ENCODE peak calls at places on chromosomes 6 and 20, in four cellular contexts. I is cardiac muscle cell; K is activated CD4-positive, alpha-beta T cell treated with anti-CD3 and anti-CD28 coated beads for 4 hours; S is NCI-H2081. U is an unnamed sample.

GRCh38 chr6:68876792-68877493 is 241.9 kb downstream of the ADGRB3 start:
- DNase-seq in I (peak), K (no peak), S (peak), U (peak)

GRCh38 chr6:130840050-130840449 is 12.8 kb downstream of the SMLR1 start:
- DNase-seq in I (no peak), K (no peak), S (no peak), U (peak)

GRCh38 chr6:135159531-135159930 is 21.6 kb upstream of the MYB start:
- DNase-seq in I (no peak), K (no peak), S (no peak), U (no peak)

GRCh38 chr6:11772109-11772830 is 6.3 kb downstream of the ADTRP start:
- DNase-seq in I (peak), K (no peak), S (no peak), U (no peak)

GRCh38 chr6:16676376-16676775 is 84.9 kb downstream of the ATXN1 start:
- DNase-seq in I (no peak), K (no peak), S (no peak), U (no peak)

GRCh38 chr6:170003027-170003426 is 251.6 kb downstream of the ERMARD start:
- DNase-seq in I (no peak), K (no peak), S (no peak), U (no peak)

GRCh38 chr20:57801046-57801445 is 91.2 kb upstream of the PMEPA1 start:
- DNase-seq in I (no peak), K (no peak), S (no peak), U (no peak)

GRCh38 chr6:113540491-113540890 is 316.7 kb upstream of the MARCKS start:
- DNase-seq in I (no peak), K (no peak), S (no peak), U (no peak)

GRCh38 chr6:137427670-137428290 is 66.4 kb downstream of the OLIG3 start:
- DNase-seq in I (no peak), K (no peak), S (no peak), U (no peak)

GRCh38 chr6:118249680-118250079 is 298.4 kb upstream of the PLN start:
- DNase-seq in I (no peak), K (no peak), S (no peak), U (no peak)

GRCh38 chr6:140045116-140045515 is 670.7 kb upstream of the CITED2 start:
- DNase-seq in I (no peak), K (no peak), S (no peak), U (no peak)

GRCh38 chr6:82875573-82876185 is 190.0 kb downstream of the UBE3D start:
- DNase-seq in I (peak), K (no peak), S (no peak), U (no peak)

GRCh38 chr6:110876170-110876773 is 1.7 kb downstream of the AMD1 start:
- DNase-seq in I (peak), K (peak), S (peak), U (peak)

GRCh38 chr20:63378626-63379025 is 17.5 kb upstream of the CHRNA4 start:
- DNase-seq in I (no peak), K (no peak), S (no peak), U (no peak)

GRCh38 chr6:138000955-138001354 is 106.3 kb downstream of the PERP start:
- DNase-seq in I (no peak), K (no peak), S (no peak), U (peak)

GRCh38 chr6:80425089-80425823 is 318.8 kb downstream of the BCKDHB start:
- DNase-seq in I (peak), K (no peak), S (no peak), U (no peak)

GRCh38 chr20:63081831-63082230 is 75.1 kb upstream of the BHLHE23 start:
- DNase-seq in I (no peak), K (no peak), S (no peak), U (no peak)

GRCh38 chr6:53896237-53896636 is 101.4 kb downstream of the LRRC1 start:
- DNase-seq in I (peak), K (no peak), S (no peak), U (no peak)

GRCh38 chr20:11261533-11262000 is 587.8 kb upstream of the JAG1 start:
- DNase-seq in I (peak), K (no peak), S (no peak), U (no peak)

GRCh38 chr6:41278699-41279405 is 7.6 kb downstream of the TREM1 start:
- DNase-seq in I (peak), K (peak), S (peak), U (peak)

GRCh38 chr6:30615219-30615957 is 1.7 kb downstream of the PPP1R10 start:
- DNase-seq in I (peak), K (peak), S (peak), U (peak)

GRCh38 chr6:89829591-89830384 is at the start of gene CASP8AP2:
- DNase-seq in I (peak), K (peak), S (peak), U (peak)

GRCh38 chr20:47785321-47785899 is at the start of gene SULF2:
- DNase-seq in I (peak), K (no peak), S (no peak), U (no peak)

GRCh38 chr6:71139249-71139648 is 149.4 kb upstream of the OGFRL1 start:
- DNase-seq in I (peak), K (no peak), S (no peak), U (no peak)

GRCh38 chr6:95431637-95432228 is 145.6 kb upstream of the MANEA start:
- DNase-seq in I (peak), K (no peak), S (peak), U (peak)

GRCh38 chr20:10921491-10922010 is 247.8 kb upstream of the JAG1 start:
- DNase-seq in I (no peak), K (no peak), S (no peak), U (no peak)

GRCh38 chr6:3977875-3978711 is 100.8 kb downstream of the FAM217A start:
- DNase-seq in I (peak), K (peak), S (no peak), U (no peak)

GRCh38 chr20:31708839-31709534 is 13.7 kb downstream of the BCL2L1 start:
- DNase-seq in I (no peak), K (no peak), S (peak), U (peak)

GRCh38 chr6:138864343-138864890 is 68.5 kb downstream of the ECT2L start:
- DNase-seq in I (peak), K (no peak), S (no peak), U (no peak)

GRCh38 chr6:152292595-152292994 is 344.6 kb downstream of the SYNE1 start:
- DNase-seq in I (no peak), K (no peak), S (no peak), U (no peak)

GRCh38 chr20:18005990-18006364 is 37.2 kb downstream of the MGME1 start:
- DNase-seq in I (no peak), K (no peak), S (no peak), U (no peak)

GRCh38 chr6:42338573-42339218 is 113.0 kb downstream of the TRERF1 start:
- DNase-seq in I (peak), K (no peak), S (no peak), U (no peak)

GRCh38 chr20:56202493-56203077 is 45.9 kb upstream of the MC3R start:
- DNase-seq in I (peak), K (no peak), S (no peak), U (no peak)

GRCh38 chr20:2131366-2131765 is 29.7 kb downstream of the STK35 start:
- DNase-seq in I (peak), K (no peak), S (no peak), U (no peak)

GRCh38 chr6:105879902-105880547 is 206.1 kb upstream of the PRDM1 start:
- DNase-seq in I (no peak), K (peak), S (no peak), U (no peak)

GRCh38 chr20:25571817-25572216 is 13.5 kb downstream of the NINL start:
- DNase-seq in I (no peak), K (no peak), S (no peak), U (peak)

U was measured in NCI-H1417.